ENCODE peak calls at places on chromosomes 6 and 20, in nine cellular contexts. P is NCI-H748 treated with DMSO at 0.1 percent for 48 hours; K is kidney; I is CD8-positive, alpha-beta memory T cell; X is activated naive CD4-positive, alpha-beta T cell treated with Interleukin-2 at 50 U/mL for 16 hours; W is MCF 10A; U is neural crest cell; G is mucosa of gallbladder; V is uterus. O is an unnamed sample.

GRCh38 chr6:112207131-112207530 is 47.2 kb downstream of the LAMA4 start:
- DNase-seq in P (no peak), K (no peak), I (no peak), X (no peak), W (no peak), U (no peak), G (no peak), V (no peak), O (no peak)

GRCh38 chr6:55405474-55406220 is 78.4 kb downstream of the GFRAL start:
- DNase-seq in P (no peak), K (no peak), I (no peak), X (no peak), W (peak), U (no peak), G (peak), V (no peak), O (no peak)

GRCh38 chr6:38504996-38505395 is 134.7 kb downstream of the BTBD9 start:
- DNase-seq in P (no peak), K (no peak), I (no peak), X (no peak), W (no peak), U (no peak), G (no peak), V (no peak), O (no peak)

GRCh38 chr20:56664791-56665190 is 35.7 kb downstream of the TFAP2C start:
- DNase-seq in P (no peak), K (no peak), I (no peak), X (no peak), W (no peak), U (no peak), G (no peak), V (no peak), O (no peak)

GRCh38 chr6:13953061-13953705 is 28.4 kb downstream of the RNF182 start:
- DNase-seq in P (no peak), K (no peak), I (no peak), X (no peak), W (peak), U (no peak), G (no peak), V (no peak), O (no peak)

GRCh38 chr6:143976834-143977354 is 31.2 kb downstream of the PLAGL1 start:
- DNase-seq in P (no peak), K (no peak), I (no peak), X (no peak), W (no peak), U (no peak), G (no peak), V (no peak), O (no peak)

GRCh38 chr6:132752255-132752654 is 5.4 kb downstream of the VNN2 start:
- DNase-seq in P (no peak), K (no peak), I (no peak), X (no peak), W (no peak), U (no peak), G (no peak), V (no peak), O (no peak)

GRCh38 chr6:12150812-12151432 is 138.8 kb downstream of the HIVEP1 start:
- DNase-seq in P (no peak), K (no peak), I (peak), X (peak), W (peak), U (no peak), G (no peak), V (no peak), O (no peak)

GRCh38 chr6:108589244-108589730 is 28.6 kb downstream of the FOXO3 start:
- DNase-seq in P (no peak), K (peak), I (no peak), X (no peak), W (peak), U (peak), G (peak), V (peak), O (no peak)

GRCh38 chr6:144741659-144742058 is 456.5 kb downstream of the UTRN start:
- DNase-seq in P (peak), K (no peak), I (no peak), X (no peak), W (no peak), U (no peak), G (no peak), V (no peak), O (no peak)

GRCh38 chr6:67952121-67952520 is 683.0 kb upstream of the ADGRB3 start:
- DNase-seq in P (no peak), K (no peak), I (no peak), X (no peak), W (peak), U (no peak), G (no peak), V (no peak), O (no peak)

GRCh38 chr6:87902383-87902782 is 145.3 kb upstream of the SPACA1 start:
- DNase-seq in P (no peak), K (no peak), I (no peak), X (no peak), W (no peak), U (no peak), G (no peak), V (no peak), O (no peak)

GRCh38 chr20:10982692-10983091 is 308.9 kb upstream of the JAG1 start:
- DNase-seq in P (no peak), K (no peak), I (no peak), X (no peak), W (peak), U (no peak), G (peak), V (peak), O (peak)

GRCh38 chr6:170174124-170174770 is 116.6 kb downstream of the DLL1 start:
- DNase-seq in P (no peak), K (peak), I (peak), X (no peak), W (no peak), U (no peak), G (peak), V (peak), O (no peak)

GRCh38 chr6:148080311-148080710 is 262.3 kb upstream of the SASH1 start:
- DNase-seq in P (no peak), K (no peak), I (no peak), X (no peak), W (no peak), U (no peak), G (no peak), V (no peak), O (no peak)

GRCh38 chr20:45448250-45448649 is 21.3 kb upstream of the WFDC2 start:
- DNase-seq in P (no peak), K (no peak), I (no peak), X (no peak), W (no peak), U (no peak), G (peak), V (no peak), O (no peak)

GRCh38 chr20:61328906-61329558 is 77.0 kb downstream of the CDH4 start:
- DNase-seq in P (no peak), K (no peak), I (peak), X (no peak), W (peak), U (no peak), G (no peak), V (no peak), O (no peak)

GRCh38 chr6:76861403-76861802 is 601.9 kb downstream of the HTR1B start:
- DNase-seq in P (no peak), K (no peak), I (no peak), X (no peak), W (peak), U (no peak), G (no peak), V (no peak), O (no peak)

GRCh38 chr6:111482236-111482958 is 621 bp downstream of the REV3L start:
- DNase-seq in P (peak), K (peak), I (peak), X (peak), W (no peak), U (peak), G (peak), V (peak), O (no peak)

O was measured in GM04504.